ENCODE peak calls at places on chromosomes 6 and 20, in nine cellular contexts. X is OCI-LY7; G is mesothelial cell of epicardium; F is activated CD8-positive, alpha-beta memory T cell treated with anti-CD3 and anti-CD28 coated beads for 24 hours; B is heart right ventricle; T is cardiac muscle cell; R is aorta; D is Daoy; M is AG10803. A is an unnamed sample.
A peak's percentile ranks its signal among the peaks of the same experiment; 100 is the strongest.

GRCh38 chr6:56755040-56755439 is 112.4 kb upstream of the DST start:
- DNase-seq in X (no peak), G (no peak), F (no peak), B (no peak), T (no peak), R (no peak), D (no peak), M (no peak), A (no peak)

GRCh38 chr20:8200220-8200619 is 68.2 kb downstream of the PLCB1 start:
- DNase-seq in X (no peak), G (no peak), F (no peak), B (no peak), T (no peak), R (no peak), D (no peak), M (no peak), A (no peak)

GRCh38 chr20:50510706-50511401 is 671 bp downstream of the PTPN1 start:
- DNase-seq in X (no peak), G (no peak), F (peak; percentile 63), B (no peak), T (peak; percentile 26), R (peak; percentile 61), D (peak; percentile 26), M (no peak), A (no peak)

GRCh38 chr6:135346747-135347146 is 150.8 kb downstream of the AHI1 start:
- DNase-seq in X (peak; percentile 49), G (no peak), F (no peak), B (no peak), T (no peak), R (no peak), D (peak; percentile 3), M (peak; percentile 26), A (no peak)

GRCh38 chr20:32159766-32160221 is 47.7 kb downstream of the PLAGL2 start:
- DNase-seq in X (no peak), G (no peak), F (no peak), B (no peak), T (no peak), R (no peak), D (no peak), M (no peak), A (no peak)

GRCh38 chr6:2410982-2411381 is 165.6 kb upstream of the GMDS start:
- DNase-seq in X (no peak), G (no peak), F (no peak), B (no peak), T (no peak), R (no peak), D (no peak), M (no peak), A (no peak)

GRCh38 chr6:123316733-123317323 is 319.9 kb downstream of the TRDN start:
- DNase-seq in X (peak; percentile 27), G (no peak), F (no peak), B (no peak), T (peak; percentile 43), R (no peak), D (no peak), M (peak; percentile 15), A (no peak)

GRCh38 chr6:24831771-24832718 is 33.3 kb upstream of the ARMH2 start:
- DNase-seq in X (no peak), G (no peak), F (no peak), B (no peak), T (no peak), R (no peak), D (no peak), M (peak; percentile 62), A (no peak)

GRCh38 chr6:41548098-41548840 is 2.1 kb downstream of the FOXP4 start:
- DNase-seq in X (no peak), G (peak; percentile 48), F (peak; percentile 83), B (no peak), T (no peak), R (no peak), D (no peak), M (no peak), A (no peak)

GRCh38 chr6:151702851-151703629 is 104.4 kb upstream of the ESR1 start:
- DNase-seq in X (no peak), G (no peak), F (no peak), B (no peak), T (peak; percentile 7), R (no peak), D (no peak), M (no peak), A (no peak)

GRCh38 chr6:113411006-113411405 is 446.1 kb upstream of the MARCKS start:
- DNase-seq in X (no peak), G (no peak), F (no peak), B (no peak), T (no peak), R (no peak), D (peak; percentile 13), M (peak; percentile 25), A (no peak)